ENCODE peak calls at places on chromosome 11, in eight cellular contexts. D, G, E, P, N, S, R and V are unnamed samples.

GRCh38 chr11:1773711-1774550 is 10.2 kb upstream of the CTSD start:
- DNase-seq in D (no peak), G (no peak), E (no peak), P (no peak), N (no peak), S (no peak), R (no peak), V (no peak)

GRCh38 chr11:47607380-47607779 is 13.2 kb upstream of the C1QTNF4 start:
- DNase-seq in D (peak), G (no peak), E (no peak), P (no peak), N (no peak), S (no peak), R (no peak), V (peak)

GRCh38 chr11:111665779-111666178 is 63.5 kb downstream of the SIK2 start:
- DNase-seq in D (peak), G (peak), E (no peak), P (no peak), N (no peak), S (no peak), R (peak), V (peak)

GRCh38 chr11:78985654-78986053 is 411.0 kb upstream of the NARS2 start:
- DNase-seq in D (no peak), G (no peak), E (no peak), P (no peak), N (no peak), S (no peak), R (no peak), V (no peak)

GRCh38 chr11:69891421-69892236 is 72.4 kb upstream of the FGF3 start:
- DNase-seq in D (peak), G (no peak), E (peak), P (no peak), N (no peak), S (no peak), R (no peak), V (no peak)

GRCh38 chr11:121645596-121645995 is 192.8 kb upstream of the SORL1-AS1 start:
- DNase-seq in D (peak), G (no peak), E (no peak), P (no peak), N (no peak), S (no peak), R (no peak), V (peak)

GRCh38 chr11:104254347-104254746 is 90.4 kb upstream of the PDGFD start:
- DNase-seq in D (peak), G (peak), E (peak), P (no peak), N (peak), S (no peak), R (no peak), V (peak)

GRCh38 chr11:72599325-72600117 is 74.7 kb downstream of the PDE2A start:
- DNase-seq in D (peak), G (no peak), E (no peak), P (no peak), N (no peak), S (no peak), R (no peak), V (no peak)

GRCh38 chr11:45652781-45653180 is 12.6 kb downstream of the CHST1 start:
- DNase-seq in D (peak), G (no peak), E (no peak), P (no peak), N (no peak), S (peak), R (no peak), V (peak)

GRCh38 chr11:355581-356458 is 13.5 kb upstream of the B4GALNT4 start:
- DNase-seq in D (peak), G (peak), E (peak), P (peak), N (peak), S (peak), R (peak), V (peak)

GRCh38 chr11:117618956-117619355 is 178.1 kb downstream of the DSCAML1 start:
- DNase-seq in D (no peak), G (no peak), E (no peak), P (no peak), N (no peak), S (no peak), R (no peak), V (no peak)

GRCh38 chr11:12694182-12694531 is 19.9 kb downstream of the TEAD1 start:
- DNase-seq in D (no peak), G (no peak), E (no peak), P (no peak), N (no peak), S (no peak), R (no peak), V (peak)

GRCh38 chr11:118608268-118609214 is 1.1 kb downstream of the PHLDB1 start:
- DNase-seq in D (peak), G (no peak), E (no peak), P (peak), N (peak), S (peak), R (no peak), V (peak)